ENCODE peak calls at places on chromosomes 5 and 9, in six cellular contexts. H is mesendoderm, N is HepG2, D is MM.1S, X is AG04450, T is heart right ventricle. P is an unnamed sample.

GRCh38 chr5:68658810-68659372 is 434.9 kb upstream of the SLC30A5 start:
- DNase-seq in H (no peak), N (no peak), D (no peak), X (no peak), T (no peak), P (no peak)

GRCh38 chr9:93256878-93257807 is 73.2 kb downstream of the WNK2 start:
- DNase-seq in H (no peak), N (no peak), D (no peak), X (no peak), T (no peak), P (peak)

GRCh38 chr5:121503111-121503840 is 348.4 kb upstream of the FTMT start:
- DNase-seq in H (peak), N (peak), D (peak), X (no peak), T (peak), P (peak)

GRCh38 chr9:125982798-125983406 is 235.7 kb downstream of the PBX3 start:
- DNase-seq in H (no peak), N (no peak), D (no peak), X (no peak), T (no peak), P (no peak)

GRCh38 chr5:168047043-168047668 is 244.3 kb upstream of the WWC1 start:
- DNase-seq in H (peak), N (peak), D (peak), X (no peak), T (peak), P (no peak)

GRCh38 chr5:37723147-37723961 is 116.5 kb downstream of the GDNF start:
- DNase-seq in H (peak), N (no peak), D (no peak), X (no peak), T (no peak), P (no peak)

GRCh38 chr9:120383999-120384924 is 195.7 kb downstream of the CDK5RAP2 start:
- DNase-seq in H (no peak), N (peak), D (no peak), X (peak), T (no peak), P (no peak)

GRCh38 chr5:74870299-74871067 is 4.3 kb upstream of the FAM169A start:
- DNase-seq in H (peak), N (no peak), D (no peak), X (no peak), T (no peak), P (no peak)

GRCh38 chr9:38641985-38642864 is 21.8 kb upstream of the ANKRD18A start:
- DNase-seq in H (peak), N (peak), D (peak), X (peak), T (no peak), P (no peak)

GRCh38 chr9:29039258-29039657 is 1466.0 kb upstream of the C9orf72 start:
- DNase-seq in H (no peak), N (no peak), D (no peak), X (no peak), T (no peak), P (no peak)

GRCh38 chr5:65190328-65191053 is 291.2 kb downstream of the ADAMTS6 start:
- DNase-seq in H (no peak), N (no peak), D (no peak), X (peak), T (no peak), P (no peak)

GRCh38 chr5:163594951-163595350 is 89.5 kb downstream of the MAT2B start:
- DNase-seq in H (no peak), N (no peak), D (no peak), X (no peak), T (no peak), P (no peak)

GRCh38 chr5:51378778-51379652 is 4.2 kb upstream of the ISL1 start:
- DNase-seq in H (peak), N (no peak), D (peak), X (no peak), T (no peak), P (no peak)

GRCh38 chr5:143986567-143987242 is 174.7 kb downstream of the HMHB1 start:
- DNase-seq in H (peak), N (no peak), D (no peak), X (peak), T (no peak), P (no peak)

GRCh38 chr5:135400866-135401265 is 1.8 kb upstream of the MACROH2A1 start:
- DNase-seq in H (peak), N (peak), D (no peak), X (no peak), T (no peak), P (no peak)

GRCh38 chr5:135276151-135276550 is 122.9 kb downstream of the MACROH2A1 start:
- DNase-seq in H (no peak), N (no peak), D (no peak), X (no peak), T (no peak), P (no peak)

GRCh38 chr5:82793808-82794419 is 283.3 kb downstream of the TMEM167A start:
- DNase-seq in H (peak), N (peak), D (peak), X (no peak), T (peak), P (no peak)

GRCh38 chr9:95440447-95440846 is 76.3 kb downstream of the PTCH1 start:
- DNase-seq in H (no peak), N (no peak), D (no peak), X (no peak), T (no peak), P (no peak)

GRCh38 chr5:34064656-34065055 is 21.6 kb upstream of the C1QTNF3 start:
- DNase-seq in H (no peak), N (no peak), D (no peak), X (no peak), T (no peak), P (no peak)

GRCh38 chr5:113205323-113205722 is 228.7 kb downstream of the DCP2 start:
- DNase-seq in H (no peak), N (peak), D (no peak), X (no peak), T (no peak), P (no peak)

GRCh38 chr5:142542906-142543305 is 143.0 kb downstream of the FGF1 start:
- DNase-seq in H (peak), N (no peak), D (no peak), X (no peak), T (peak), P (no peak)

GRCh38 chr9:744790-745456 is 96.6 kb upstream of the DMRT1 start:
- DNase-seq in H (peak), N (peak), D (no peak), X (no peak), T (peak), P (no peak)

GRCh38 chr5:147998704-147999103 is 65.1 kb upstream of the SPINK5 start:
- DNase-seq in H (no peak), N (no peak), D (no peak), X (no peak), T (no peak), P (no peak)

GRCh38 chr5:33892419-33893151 is 795 bp upstream of the ADAMTS12 start:
- DNase-seq in H (peak), N (peak), D (no peak), X (peak), T (peak), P (no peak)

GRCh38 chr5:96189028-96189826 is 227.6 kb upstream of the ELL2 start:
- DNase-seq in H (no peak), N (no peak), D (no peak), X (no peak), T (no peak), P (no peak)

GRCh38 chr5:165201364-165202143 is 1696.1 kb downstream of the MAT2B start:
- DNase-seq in H (no peak), N (no peak), D (no peak), X (no peak), T (no peak), P (no peak)

GRCh38 chr9:91857291-91857781 is 92.7 kb downstream of the ROR2 start:
- DNase-seq in H (peak), N (no peak), D (no peak), X (no peak), T (no peak), P (no peak)

GRCh38 chr9:110728058-110728457 is 59.5 kb downstream of the MUSK start:
- DNase-seq in H (peak), N (no peak), D (no peak), X (no peak), T (no peak), P (no peak)

GRCh38 chr5:155332618-155333017 is 319.1 kb downstream of the KIF4B start:
- DNase-seq in H (no peak), N (no peak), D (peak), X (no peak), T (no peak), P (no peak)

GRCh38 chr9:109086221-109086620 is 33.5 kb downstream of the TMEM245 start:
- DNase-seq in H (no peak), N (no peak), D (no peak), X (no peak), T (no peak), P (no peak)

GRCh38 chr5:78984020-78984610 is 995 bp downstream of the ARSB start:
- DNase-seq in H (no peak), N (peak), D (peak), X (no peak), T (no peak), P (no peak)

GRCh38 chr9:76526026-76526425 is 67.0 kb downstream of the GCNT1 start:
- DNase-seq in H (no peak), N (no peak), D (no peak), X (no peak), T (no peak), P (no peak)

GRCh38 chr5:76874088-76874581 is 24.3 kb downstream of the S100Z start:
- DNase-seq in H (peak), N (no peak), D (peak), X (no peak), T (no peak), P (no peak)

GRCh38 chr9:110835859-110836271 is 167.3 kb downstream of the MUSK start:
- DNase-seq in H (no peak), N (no peak), D (no peak), X (no peak), T (no peak), P (no peak)

DNA sequence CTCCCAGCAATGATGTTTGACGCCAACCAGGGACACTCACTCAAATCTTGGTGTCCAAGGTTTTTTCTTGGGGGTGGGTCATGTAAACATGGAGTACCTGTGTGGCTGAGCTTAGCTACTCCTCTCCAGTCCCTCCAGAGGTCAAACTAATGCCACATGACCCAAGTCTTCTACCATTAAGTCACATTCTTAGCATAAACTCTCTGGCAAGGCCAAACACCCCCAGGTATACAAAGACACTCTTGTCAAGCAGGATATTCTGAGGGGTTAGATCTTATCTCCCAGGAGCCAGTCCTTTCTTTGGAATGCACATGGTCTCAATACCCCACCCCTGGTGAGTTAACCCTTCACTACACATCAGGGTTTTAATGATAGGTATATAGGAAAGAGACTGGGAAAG is 161.4 kb downstream of the PDZD2 start:
- DNase-seq in H (peak), N (no peak), D (no peak), X (no peak), T (no peak), P (no peak)
- H3K27ac ChIP-seq in H (no peak), N (no peak), D (no peak), X (no peak), T (no peak), P (no peak)

DNA sequence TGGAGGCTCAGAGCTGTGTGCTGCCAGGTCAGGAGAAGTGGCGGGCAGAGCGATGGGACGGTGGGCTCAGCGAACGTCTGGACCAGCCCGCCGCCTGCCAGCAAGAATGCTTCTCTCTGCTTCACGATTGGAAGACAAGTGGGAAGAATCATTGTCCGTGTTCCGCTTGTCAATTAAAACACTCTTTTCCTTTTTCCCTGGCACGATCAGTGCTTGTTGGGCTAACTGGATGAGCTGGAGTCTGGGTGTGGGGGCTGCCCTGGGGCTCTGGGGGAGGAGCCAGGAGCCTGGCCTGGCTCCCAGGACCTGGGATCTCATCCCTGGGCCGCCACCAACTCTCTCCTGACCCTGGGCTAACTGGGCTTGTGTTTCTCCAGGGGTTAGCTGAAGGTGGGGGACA is 1.7 kb downstream of the COL5A1 start:
- DNase-seq in H (no peak), N (no peak), D (no peak), X (no peak), T (no peak), P (no peak)
- H3K27ac ChIP-seq in H (no peak), N (no peak), D (no peak), X (peak), T (peak), P (peak)

GRCh38 chr9:27353405-27354229 is 56.7 kb upstream of the EQTN start:
- DNase-seq in H (peak), N (no peak), D (no peak), X (no peak), T (no peak), P (no peak)
- H3K27ac ChIP-seq in H (no peak), N (no peak), D (no peak), X (no peak), T (no peak), P (peak)

DNA sequence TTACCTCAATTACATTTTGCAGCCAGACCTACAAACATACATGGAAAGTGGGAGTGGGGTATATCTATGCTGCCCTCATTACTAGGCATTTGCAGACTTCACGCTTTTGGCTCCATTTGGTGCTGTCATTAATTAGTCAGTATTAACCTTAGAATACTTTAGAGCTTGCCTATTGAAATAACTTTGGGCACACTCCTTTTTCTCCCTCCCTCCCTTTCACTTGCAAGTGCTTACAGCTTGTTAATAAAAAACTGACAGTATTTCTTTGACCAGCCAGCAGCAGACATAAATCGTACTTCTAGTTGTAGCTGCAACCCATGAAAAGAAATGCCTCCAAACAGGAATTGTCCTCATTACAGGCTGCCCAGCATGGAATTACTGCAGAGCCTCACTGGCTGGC is 667.4 kb upstream of the ZNF608 start:
- DNase-seq in H (peak), N (no peak), D (no peak), X (no peak), T (no peak), P (no peak)
- H3K27ac ChIP-seq in H (no peak), N (no peak), D (no peak), X (no peak), T (no peak), P (no peak)

DNA sequence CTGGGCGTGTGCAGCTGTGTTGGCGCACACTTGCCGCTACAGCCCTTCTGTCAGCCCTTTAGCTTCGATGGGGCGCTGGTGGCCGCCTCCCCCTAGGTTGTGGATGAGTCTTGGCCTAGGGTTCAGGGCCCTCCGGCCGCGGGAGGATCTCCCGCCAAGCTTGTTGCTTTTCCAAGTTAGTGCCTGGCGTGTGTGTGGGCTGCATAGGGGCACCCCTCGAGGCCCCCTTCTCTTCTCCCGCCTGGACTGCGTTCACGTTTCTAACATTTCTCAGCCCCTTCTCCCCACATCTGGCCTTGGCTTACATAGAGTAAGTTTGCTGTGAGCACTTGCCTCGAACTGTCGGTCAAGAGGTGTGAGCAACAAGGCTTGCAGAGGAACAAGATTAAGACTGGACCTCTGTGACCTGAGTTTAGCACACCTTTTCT is 410 bp upstream of the OXCT1 start:
- DNase-seq in H (no peak), N (no peak), D (no peak), X (no peak), T (peak), P (no peak)
- H3K27ac ChIP-seq in H (no peak), N (no peak), D (peak), X (peak), T (peak), P (peak)

DNA sequence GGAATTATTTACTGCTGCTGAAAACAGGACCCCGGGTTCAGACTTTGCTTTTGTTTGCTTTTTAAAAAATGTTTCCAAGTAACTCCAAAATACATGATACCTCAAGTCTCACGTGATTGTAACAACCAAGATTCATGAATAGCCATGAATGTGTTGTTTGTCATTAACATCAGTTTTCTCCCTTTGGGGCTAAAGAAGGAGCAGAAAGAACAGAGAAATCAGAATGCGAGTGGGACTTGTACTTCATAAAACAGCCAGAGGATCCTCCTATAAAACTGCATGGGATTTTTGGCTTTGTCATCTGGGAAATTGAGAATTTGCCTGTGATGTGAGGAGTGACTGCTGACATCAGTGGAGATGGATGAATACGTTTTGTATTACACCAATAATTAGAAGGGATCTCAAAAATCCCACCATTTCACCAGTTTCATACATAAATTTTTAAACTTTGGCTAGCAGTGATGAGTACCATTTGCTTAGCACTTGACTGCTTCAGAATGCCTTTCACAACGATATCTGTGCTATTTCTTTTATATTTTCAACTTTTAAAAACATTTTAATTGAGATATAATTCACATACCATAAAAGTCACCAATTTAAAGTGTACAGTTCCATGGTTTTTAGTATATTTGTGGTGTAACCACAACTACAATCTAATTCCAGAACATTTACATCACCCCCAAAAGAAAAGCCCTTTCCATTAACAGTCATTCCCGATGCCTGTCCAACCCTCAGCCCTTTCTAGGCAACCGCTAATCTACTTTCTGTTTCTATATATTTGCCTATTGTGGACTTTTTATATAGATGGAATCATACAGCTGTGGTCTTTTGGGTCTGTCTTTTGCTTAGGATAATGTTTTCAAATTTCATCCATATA is 126.9 kb upstream of the ANKRD55 start:
- DNase-seq in H (no peak), N (peak), D (no peak), X (no peak), T (no peak), P (no peak)
- H3K27ac ChIP-seq in H (no peak), N (peak), D (no peak), X (no peak), T (no peak), P (no peak)

GRCh38 chr5:151786468-151786867 is 14.7 kb downstream of the G3BP1 start:
- DNase-seq in H (no peak), N (no peak), D (no peak), X (no peak), T (no peak), P (no peak)

GRCh38 chr5:151787817-151788216 is 16.1 kb downstream of the G3BP1 start:
- DNase-seq in H (no peak), N (no peak), D (no peak), X (no peak), T (no peak), P (no peak)

GRCh38 chr5:151781201-151781600 is 9.4 kb downstream of the G3BP1 start:
- DNase-seq in H (no peak), N (no peak), D (no peak), X (no peak), T (no peak), P (no peak)

GRCh38 chr5:151780348-151780747 is 8.6 kb downstream of the G3BP1 start:
- DNase-seq in H (peak), N (no peak), D (no peak), X (no peak), T (no peak), P (no peak)

GRCh38 chr5:151784141-151784540 is 12.4 kb downstream of the G3BP1 start:
- DNase-seq in H (peak), N (no peak), D (no peak), X (no peak), T (no peak), P (no peak)
- H3K27ac ChIP-seq in H (no peak), N (no peak), D (no peak), X (no peak), T (no peak), P (no peak)

GRCh38 chr5:10663531-10664183 is 97.4 kb downstream of the DAP start:
- DNase-seq in H (peak), N (peak), D (no peak), X (no peak), T (peak), P (no peak)
- H3K27ac ChIP-seq in H (no peak), N (no peak), D (no peak), X (peak), T (no peak), P (no peak)

DNA sequence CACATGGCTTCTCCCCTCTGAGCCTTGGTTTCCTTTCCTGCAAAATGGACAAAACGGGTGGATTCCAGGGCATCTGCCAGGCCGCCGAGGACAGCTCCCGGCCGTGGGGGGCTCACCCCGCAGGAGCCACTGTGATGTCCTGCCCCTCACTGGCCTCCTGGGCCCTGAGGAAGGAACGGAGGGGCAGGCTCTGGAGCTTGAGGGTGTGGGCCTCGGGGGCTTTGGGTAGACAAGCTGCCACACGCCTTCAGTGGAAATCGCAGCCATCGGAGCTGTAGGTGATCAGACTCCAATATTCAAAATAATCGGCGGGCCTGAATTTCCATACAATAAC is 32.2 kb upstream of the UBAC1 start:
- DNase-seq in H (no peak), N (no peak), D (no peak), X (no peak), T (no peak), P (no peak)
- H3K27ac ChIP-seq in H (peak), N (peak), D (no peak), X (peak), T (peak), P (peak)

GRCh38 chr5:180898621-180899246 is at the start of gene BTNL8:
- DNase-seq in H (no peak), N (no peak), D (no peak), X (no peak), T (no peak), P (no peak)
- H3K27ac ChIP-seq in H (no peak), N (no peak), D (no peak), X (no peak), T (no peak), P (no peak)

P was measured in lower lobe of right lung.